ENCODE peak calls at places on chromosomes 16 and 17, in six cellular contexts. X is AG04450, E is Peyer's patch, V is brain microvascular endothelial cell, T is pancreas, Q is NT2/D1. K is an unnamed sample.

GRCh38 chr16:55508941-55509920 is at the start of gene LPCAT2:
- DNase-seq in X (peak; percentile 67), E (peak; percentile 86), V (peak; percentile 80), T (peak; percentile 83), Q (peak; percentile 89), K (peak; percentile 66)

GRCh38 chr16:2497116-2497630 is 16.6 kb upstream of the ATP6V0C start:
- DNase-seq in X (no peak), E (no peak), V (no peak), T (no peak), Q (no peak), K (no peak)

GRCh38 chr16:75996491-75996890 is 270.2 kb upstream of the CPHXL start:
- DNase-seq in X (no peak), E (no peak), V (no peak), T (no peak), Q (no peak), K (peak; percentile 64)

GRCh38 chr16:75997606-75998005 is 271.3 kb upstream of the CPHXL start:
- DNase-seq in X (no peak), E (no peak), V (no peak), T (no peak), Q (no peak), K (no peak)

GRCh38 chr16:54342966-54343365 is 56.4 kb upstream of the IRX3 start:
- DNase-seq in X (no peak), E (no peak), V (peak; percentile 6), T (no peak), Q (no peak), K (no peak)

GRCh38 chr17:6567528-6568185 is 11.3 kb upstream of the PITPNM3 start:
- DNase-seq in X (no peak), E (no peak), V (no peak), T (no peak), Q (no peak), K (no peak)

GRCh38 chr17:31490991-31491793 is 99.7 kb downstream of the RAB11FIP4 start:
- DNase-seq in X (no peak), E (no peak), V (no peak), T (no peak), Q (no peak), K (no peak)

GRCh38 chr16:10770907-10771306 is 27.3 kb downstream of the NUBP1 start:
- DNase-seq in X (no peak), E (no peak), V (no peak), T (no peak), Q (no peak), K (no peak)

GRCh38 chr17:73271078-73271477 is 9.4 kb upstream of the CPSF4L start:
- DNase-seq in X (no peak), E (no peak), V (no peak), T (no peak), Q (no peak), K (peak; percentile 76)

GRCh38 chr17:7634384-7634783 is 4.4 kb downstream of the SHBG start:
- DNase-seq in X (no peak), E (no peak), V (peak; percentile 25), T (no peak), Q (no peak), K (no peak)

GRCh38 chr17:15651583-15652110 is 32.1 kb upstream of the FBXW10B start:
- DNase-seq in X (peak; percentile 95), E (peak; percentile 94), V (peak; percentile 99), T (peak; percentile 73), Q (peak; percentile 75), K (no peak)

GRCh38 chr17:65936013-65936412 is 255.9 kb downstream of the CEP112 start:
- DNase-seq in X (no peak), E (no peak), V (no peak), T (no peak), Q (no peak), K (no peak)

GRCh38 chr17:74888440-74888839 is 5.0 kb downstream of the FADS6 start:
- DNase-seq in X (no peak), E (no peak), V (no peak), T (no peak), Q (no peak), K (no peak)

GRCh38 chr17:74893936-74894671 is 671 bp upstream of the FADS6 start:
- DNase-seq in X (no peak), E (no peak), V (no peak), T (no peak), Q (no peak), K (no peak)

GRCh38 chr17:74892013-74892841 is 1.2 kb downstream of the FADS6 start:
- DNase-seq in X (no peak), E (no peak), V (no peak), T (peak; percentile 68), Q (no peak), K (no peak)

GRCh38 chr17:74890554-74890953 is 2.9 kb downstream of the FADS6 start:
- DNase-seq in X (no peak), E (no peak), V (no peak), T (no peak), Q (no peak), K (no peak)

GRCh38 chr17:74892974-74893911 is at the start of gene FADS6:
- DNase-seq in X (no peak), E (peak; percentile 83), V (no peak), T (no peak), Q (no peak), K (no peak)
- H3K27me3 ChIP-seq in X (peaks cover 77% of the 10 kb centered on the region), E (no peaks in the 10 kb centered on the region), V (peaks cover 48% of the 10 kb centered on the region), T (no peaks in the 10 kb centered on the region), Q (peaks cover 62% of the 10 kb centered on the region), K (peaks cover 98% of the 10 kb centered on the region)

DNA sequence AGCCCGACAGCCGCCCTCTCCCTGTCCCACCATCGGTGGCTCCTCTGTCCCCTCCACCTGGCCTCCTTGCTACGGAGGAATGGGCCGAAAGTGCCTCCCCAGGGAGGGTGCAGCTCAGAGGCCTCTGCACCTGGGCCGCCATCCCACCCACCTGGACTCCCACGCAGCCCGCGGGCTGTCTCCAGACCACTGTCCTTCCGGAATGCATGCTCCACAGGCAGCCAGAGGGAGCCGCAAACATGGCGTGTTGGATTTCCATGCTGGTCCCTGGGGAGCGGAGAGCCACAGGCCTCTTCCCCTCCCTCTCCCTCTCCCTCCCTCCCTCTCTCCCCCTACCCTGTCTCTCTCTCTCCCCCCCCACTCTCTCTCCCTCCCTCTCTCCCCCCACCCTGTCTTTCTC is 3.0 kb downstream of the SSTR5 start:
- DNase-seq in X (no peak), E (no peak), V (no peak), T (no peak), Q (no peak), K (no peak)
- H3K27me3 ChIP-seq in X (peaks cover 23% of the 10 kb centered on the region), E (no peaks in the 10 kb centered on the region), V (peaks cover 53% of the 10 kb centered on the region), T (peaks cover 28% of the 10 kb centered on the region), Q (peaks cover 40% of the 10 kb centered on the region), K (peaks cover 61% of the 10 kb centered on the region)

DNA sequence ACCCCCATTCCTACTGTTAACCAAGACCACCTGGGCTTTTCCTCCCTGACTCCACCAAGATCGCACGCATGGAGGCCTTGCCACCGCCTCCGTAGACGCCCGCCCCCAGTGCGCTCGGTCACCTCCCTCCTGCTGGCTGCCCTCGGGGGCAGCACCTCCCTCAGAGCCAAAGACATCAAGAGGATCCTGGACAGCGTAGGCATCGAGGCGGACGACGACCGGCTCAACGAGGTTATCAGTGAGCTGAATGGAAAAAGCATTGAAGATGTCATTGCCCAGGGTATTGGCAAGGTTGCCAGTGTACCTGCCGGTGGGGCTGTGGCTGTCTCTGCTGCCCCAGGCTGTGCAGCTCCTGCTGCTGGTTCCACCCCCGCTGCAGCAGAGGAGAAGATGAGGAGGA is 1.2 kb downstream of the EFCAB3 start:
- DNase-seq in X (no peak), E (no peak), V (no peak), T (no peak), Q (no peak), K (no peak)
- H3K27me3 ChIP-seq in X (peaks cover 2% of the 10 kb centered on the region), E (no peaks in the 10 kb centered on the region), V (no peaks in the 10 kb centered on the region), T (peaks cover 8% of the 10 kb centered on the region), Q (no peaks in the 10 kb centered on the region), K (no peaks in the 10 kb centered on the region)

GRCh38 chr17:2802574-2802973 is 6.3 kb downstream of the RAP1GAP2 start:
- DNase-seq in X (no peak), E (no peak), V (no peak), T (no peak), Q (no peak), K (no peak)

GRCh38 chr17:2804912-2805311 is 8.7 kb downstream of the RAP1GAP2 start:
- DNase-seq in X (no peak), E (no peak), V (no peak), T (no peak), Q (no peak), K (no peak)

GRCh38 chr17:2805961-2806360 is 9.7 kb downstream of the RAP1GAP2 start:
- DNase-seq in X (no peak), E (no peak), V (no peak), T (no peak), Q (no peak), K (no peak)

GRCh38 chr17:2800367-2800766 is 4.1 kb downstream of the RAP1GAP2 start:
- DNase-seq in X (no peak), E (no peak), V (no peak), T (no peak), Q (no peak), K (no peak)

DNA sequence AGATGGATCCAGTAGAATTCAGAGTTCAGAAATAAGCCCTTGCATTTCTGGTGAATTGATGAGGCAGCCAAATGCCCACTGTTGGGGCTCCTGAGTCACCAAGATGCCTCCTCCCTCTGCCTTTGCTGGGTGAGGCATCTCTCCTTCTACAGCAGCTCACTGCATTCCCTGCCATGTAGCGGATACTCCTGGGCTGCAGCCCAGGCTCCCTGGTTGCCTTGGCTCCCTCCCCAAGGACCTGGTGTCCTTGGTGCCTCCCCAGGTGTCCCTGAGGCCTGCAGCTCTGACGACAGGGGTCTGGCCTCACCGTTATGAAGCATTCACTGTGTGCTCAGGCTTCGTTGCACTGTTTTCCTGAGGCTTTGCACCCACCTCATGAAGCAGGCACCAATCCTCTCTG is 7.7 kb downstream of the RAP1GAP2 start:
- DNase-seq in X (no peak), E (no peak), V (no peak), T (no peak), Q (no peak), K (no peak)
- H3K27me3 ChIP-seq in X (peaks cover 13% of the 10 kb centered on the region), E (no peaks in the 10 kb centered on the region), V (peaks cover 10% of the 10 kb centered on the region), T (no peaks in the 10 kb centered on the region), Q (no peaks in the 10 kb centered on the region), K (peaks cover 18% of the 10 kb centered on the region)